ENCODE peak calls at places on chromosomes 1 and 21, in seven cellular contexts. W is OCI-LY7; R is HEK293T; V is transverse colon; Q is stimulated activated CD4-positive, alpha-beta T cell treated with anti-CD3 and anti-CD28 coated beads, Interleukin-4, amount 100 ng/mL, for 48 hours; C is iPS-NIHi11; F is effector CD4-positive, alpha-beta T cell. X is an unnamed sample.

GRCh38 chr1:15965228-15965767 is 10.6 kb downstream of the ZBTB17 start:
- DNase-seq in W (no peak), R (no peak), V (no peak), Q (no peak), C (no peak), F (no peak), X (no peak)

GRCh38 chr1:39639333-39640130 is at the start of gene HEYL:
- DNase-seq in W (no peak), R (peak; percentile 84), V (peak; percentile 85), Q (peak; percentile 67), C (peak; percentile 91), F (peak; percentile 30), X (no peak)

GRCh38 chr1:54543729-54544496 is 4.1 kb upstream of the ACOT11 start:
- DNase-seq in W (no peak), R (no peak), V (no peak), Q (no peak), C (peak; percentile 7), F (no peak), X (no peak)

GRCh38 chr1:201896951-201897391 is 8.3 kb downstream of the SHISA4 start:
- DNase-seq in W (no peak), R (no peak), V (peak; percentile 44), Q (no peak), C (no peak), F (no peak), X (no peak)

GRCh38 chr1:170010443-170010842 is 64.1 kb downstream of the KIFAP3 start:
- DNase-seq in W (peak; percentile 54), R (no peak), V (peak; percentile 14), Q (no peak), C (no peak), F (no peak), X (no peak)

GRCh38 chr1:112251766-112252506 is 144.1 kb upstream of the CTTNBP2NL start:
- DNase-seq in W (no peak), R (no peak), V (no peak), Q (no peak), C (no peak), F (no peak), X (no peak)

GRCh38 chr1:56202186-56202585 is 377.2 kb downstream of the PLPP3 start:
- DNase-seq in W (no peak), R (no peak), V (no peak), Q (no peak), C (no peak), F (no peak), X (no peak)

GRCh38 chr21:35102488-35103407 is 53.6 kb upstream of the RUNX1 start:
- DNase-seq in W (peak; percentile 80), R (no peak), V (peak; percentile 29), Q (peak; percentile 22), C (no peak), F (peak; percentile 8), X (no peak)

GRCh38 chr1:184539580-184539979 is 152.8 kb downstream of the C1orf21 start:
- DNase-seq in W (no peak), R (no peak), V (no peak), Q (no peak), C (no peak), F (no peak), X (no peak)

GRCh38 chr1:36691374-36691773 is 208.7 kb upstream of the CSF3R start:
- DNase-seq in W (no peak), R (no peak), V (no peak), Q (no peak), C (no peak), F (no peak), X (no peak)

GRCh38 chr1:76279387-76279748 is 204.8 kb downstream of the ST6GALNAC3 start:
- DNase-seq in W (no peak), R (peak; percentile 59), V (no peak), Q (no peak), C (no peak), F (no peak), X (no peak)

X was measured in immature natural killer cell.